ENCODE peak calls at places on chromosomes 6 and 20, in eight cellular contexts. G, F, P, R, J, Q, E and V are unnamed samples. For H3K27me3, the result is how much of the 10 kb centered on the place peaks cover.

GRCh38 chr6:90537027-90537426 is 49.8 kb downstream of the MAP3K7 start:
- DNase-seq in P (no peak), R (no peak), Q (no peak), J (peak), E (no peak), F (no peak), G (no peak), V (no peak)

GRCh38 chr6:105449756-105450390 is 47.0 kb upstream of the PREP start:
- DNase-seq in R (no peak), E (no peak), F (no peak), J (no peak), Q (no peak), G (no peak), P (no peak), V (no peak)

GRCh38 chr20:61779176-61779965 is 286.3 kb downstream of the TAF4 start:
- DNase-seq in J (no peak), Q (no peak), G (no peak), P (no peak), R (no peak), E (no peak), F (no peak), V (no peak)

GRCh38 chr6:108961985-108962384 is 113.8 kb downstream of the ARMC2 start:
- DNase-seq in G (no peak), P (no peak), E (no peak), R (no peak), F (peak), J (no peak), Q (no peak), V (no peak)

GRCh38 chr6:123515715-123516114 is 121.0 kb downstream of the TRDN start:
- DNase-seq in P (no peak), R (no peak), G (no peak), E (no peak), Q (no peak), J (no peak), F (no peak), V (no peak)

GRCh38 chr20:57390604-57391438 is at the start of gene RBM38:
- DNase-seq in E (no peak), G (peak), P (peak), Q (peak), J (peak), R (peak), F (no peak), V (peak)

GRCh38 chr6:1146500-1146899 is 165.4 kb upstream of the FOXQ1 start:
- DNase-seq in Q (no peak), E (no peak), F (no peak), R (no peak), P (no peak), G (no peak), J (no peak), V (no peak)

GRCh38 chr6:135936606-135937005 is 85.1 kb downstream of the PDE7B start:
- DNase-seq in Q (no peak), E (no peak), F (peak), J (no peak), P (no peak), G (no peak), R (no peak), V (no peak)

GRCh38 chr6:89148016-89148750 is 2.3 kb downstream of the PM20D2 start:
- DNase-seq in G (no peak), E (no peak), R (no peak), J (peak), Q (no peak), F (no peak), P (no peak), V (no peak)

GRCh38 chr20:62063981-62064787 is 1.5 kb downstream of the TAF4 start:
- DNase-seq in F (no peak), P (no peak), Q (no peak), E (peak), R (no peak), J (no peak), G (peak), V (no peak)

GRCh38 chr20:52105045-52105572 is 86.5 kb downstream of the ZFP64 start:
- DNase-seq in J (peak), F (peak), G (no peak), P (peak), E (no peak), Q (no peak), R (no peak), V (no peak)
- H3K4me3 ChIP-seq in J (peak), F (peak), G (peak), P (peak), E (peak), Q (peak), R (peak), V (no peak)

GRCh38 chr6:97666889-97667288 is 383.9 kb upstream of the MMS22L start:
- DNase-seq in Q (no peak), G (no peak), F (no peak), R (no peak), P (no peak), E (no peak), J (no peak), V (no peak)
- H3K27me3 ChIP-seq in Q (under half), G (under half), F (under half), R (under half), P (under half), E (under half), J (under half), V (under half)

DNA sequence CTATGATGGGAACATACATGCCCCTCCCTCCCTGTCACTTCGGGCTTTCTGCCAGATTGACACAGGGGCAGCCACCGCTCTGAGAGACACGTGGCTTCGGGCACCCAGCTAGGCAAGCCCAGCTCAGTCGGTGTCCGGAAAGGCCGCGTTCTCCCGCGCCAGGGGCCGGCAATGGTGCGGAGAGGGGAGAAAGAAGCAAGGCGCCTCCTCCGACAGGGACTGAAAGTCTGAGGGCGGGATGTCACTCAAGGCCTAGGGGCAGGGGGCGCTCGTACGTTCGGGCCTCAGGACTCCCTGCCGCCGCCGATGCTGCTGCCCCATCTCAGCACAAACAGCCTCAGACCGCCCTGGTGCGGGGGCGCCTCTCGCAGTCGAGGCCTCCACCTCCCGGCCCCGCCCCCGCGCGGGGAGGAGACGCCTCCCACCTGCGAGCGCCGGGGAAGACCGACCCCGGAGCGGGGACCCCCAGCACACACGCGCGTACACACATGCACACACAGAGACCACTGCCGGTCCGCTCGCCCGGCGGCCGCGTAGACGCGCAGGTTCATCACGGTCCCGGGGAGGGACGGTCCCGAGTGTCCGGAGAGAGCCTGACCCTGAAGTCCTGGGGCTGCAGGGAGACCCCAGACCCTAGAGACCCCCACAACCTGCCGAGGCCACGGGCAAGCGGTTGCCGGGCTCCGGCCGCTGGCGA is 1.9 kb downstream of the GRM4 start:
- DNase-seq in F (no peak), E (no peak), Q (peak), R (no peak), G (no peak), P (no peak), J (peak), V (no peak)
- H3K4me3 ChIP-seq in F (no peak), E (peak), Q (peak), R (peak), G (peak), P (no peak), J (peak), V (no peak)

GRCh38 chr6:130229645-130230044 is 6.9 kb upstream of the SAMD3 start:
- DNase-seq in F (no peak), R (no peak), J (no peak), P (no peak), E (no peak), Q (no peak), G (no peak), V (no peak)

DNA sequence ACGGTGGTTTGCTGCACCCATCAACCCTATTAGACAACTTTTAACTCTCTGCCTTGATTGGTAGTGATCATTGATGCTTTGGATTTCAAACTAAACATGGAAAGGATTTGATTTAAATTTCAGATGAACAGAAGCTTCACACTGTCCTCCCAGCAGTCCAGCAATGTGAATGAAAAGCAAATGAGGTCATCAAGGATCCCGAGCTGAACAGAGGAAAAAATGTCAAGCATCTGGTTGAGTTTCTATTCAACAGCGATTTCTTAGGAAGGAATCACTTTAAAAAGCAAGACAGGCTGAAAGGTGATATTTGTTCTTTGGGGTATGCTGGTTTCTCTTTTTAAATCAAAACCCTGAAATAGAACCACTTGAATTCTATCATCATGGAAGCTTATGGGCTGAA is 10.6 kb upstream of the SAMD3 start:
- DNase-seq in Q (no peak), J (no peak), E (no peak), R (no peak), F (peak), P (no peak), G (no peak), V (no peak)
- H3K27me3 ChIP-seq in Q (under half), J (under half), E (under half), R (under half), F (under half), P (under half), G (under half), V (under half)

GRCh38 chr6:16774437-16774836 is 13.2 kb upstream of the ATXN1 start:
- DNase-seq in R (no peak), P (no peak), J (peak), E (no peak), Q (no peak), G (no peak), F (no peak), V (no peak)

GRCh38 chr6:16778521-16778920 is 17.3 kb upstream of the ATXN1 start:
- DNase-seq in R (no peak), Q (no peak), E (no peak), G (no peak), J (no peak), F (no peak), P (no peak), V (no peak)

GRCh38 chr6:16773376-16773775 is 12.1 kb upstream of the ATXN1 start:
- DNase-seq in R (no peak), G (no peak), F (no peak), Q (no peak), P (no peak), J (no peak), E (no peak), V (no peak)

GRCh38 chr6:16777794-16778193 is 16.5 kb upstream of the ATXN1 start:
- DNase-seq in Q (no peak), R (no peak), P (no peak), G (no peak), J (no peak), E (no peak), F (no peak), V (no peak)

DNA sequence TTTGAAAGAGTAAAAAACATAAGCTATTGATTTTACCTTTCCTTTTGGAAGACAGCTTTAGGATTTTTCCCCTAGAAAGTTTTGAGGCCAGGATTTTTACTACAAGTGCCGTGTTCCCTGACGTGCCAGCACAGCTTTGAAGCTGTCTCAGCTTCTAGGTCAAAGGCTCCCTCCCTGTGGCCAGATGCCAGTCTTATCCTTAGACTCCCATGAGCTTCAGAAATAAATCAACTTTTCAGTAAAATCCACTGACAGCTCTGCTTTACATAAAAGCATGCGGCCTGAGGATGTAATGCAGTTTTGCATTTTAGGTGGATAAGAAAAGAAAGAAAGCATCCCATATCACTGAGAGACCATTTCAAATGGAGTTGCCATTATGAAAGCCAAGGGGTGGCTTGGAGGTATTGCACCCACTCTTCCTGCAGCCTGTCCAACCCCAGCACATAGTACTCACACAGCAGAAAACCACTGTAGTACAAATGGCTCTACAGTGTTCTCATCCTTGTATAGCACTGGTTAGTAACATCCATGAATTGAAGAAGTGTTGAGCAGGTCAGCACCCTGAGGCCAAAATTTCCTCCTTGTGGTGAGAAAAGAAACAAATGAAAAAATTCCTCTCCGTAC is 15.2 kb upstream of the ATXN1 start:
- DNase-seq in P (no peak), R (no peak), F (no peak), J (peak), E (no peak), Q (no peak), G (no peak), V (no peak)
- H3K4me3 ChIP-seq in P (no peak), R (no peak), F (no peak), J (no peak), E (no peak), Q (no peak), G (no peak), V (no peak)